ENCODE peak calls at places on chromosomes 12 and 14, in four cellular contexts. R is adipocyte, P is fibroblast of lung, B is spleen. N is an unnamed sample. For H3K9me3, the result is how much of the 10 kb centered on the place peaks cover.

GRCh38 chr14:22982477-22983245 is at the start of gene AJUBA:
- DNase-seq in R (peak), P (peak), B (peak), N (peak)

GRCh38 chr14:44935155-44935554 is 26.6 kb downstream of the KLHL28 start:
- DNase-seq in R (no peak), P (no peak), B (no peak), N (no peak)

GRCh38 chr14:70905316-70905715 is 1.9 kb upstream of the PCNX1 start:
- DNase-seq in R (peak), P (no peak), B (no peak), N (no peak)

GRCh38 chr14:77203611-77204456 is 22.2 kb downstream of the TMEM63C start:
- DNase-seq in R (peak), B (no peak), P (no peak), N (no peak)

GRCh38 chr14:72652179-72652578 is 241.7 kb downstream of the DPF3 start:
- DNase-seq in R (no peak), B (no peak), P (peak), N (peak)

GRCh38 chr12:95582230-95583058 is 31.2 kb upstream of the USP44 start:
- DNase-seq in R (peak), P (peak), B (no peak), N (peak)

GRCh38 chr12:41034686-41035085 is 153.4 kb upstream of the PDZRN4 start:
- DNase-seq in R (peak), P (peak), B (no peak), N (no peak)

GRCh38 chr14:67428501-67429031 is 16.6 kb upstream of the PLEK2 start:
- DNase-seq in B (no peak), R (peak), P (peak), N (peak)

GRCh38 chr14:64763801-64764511 is 59.7 kb downstream of the PLEKHG3 start:
- DNase-seq in P (peak), B (peak), R (peak), N (peak)

GRCh38 chr14:94557327-94557726 is 3.9 kb upstream of the SERPINA4 start:
- DNase-seq in P (no peak), B (no peak), R (no peak), N (no peak)

GRCh38 chr12:99087278-99087677 is 442.2 kb downstream of the APAF1 start:
- DNase-seq in P (no peak), R (peak), B (no peak), N (peak)

GRCh38 chr14:104547998-104548700 is 31.4 kb upstream of the C14orf180 start:
- DNase-seq in B (peak), R (no peak), P (no peak), N (no peak)

GRCh38 chr14:78154827-78155226 is 15.3 kb upstream of the NRXN3 start:
- DNase-seq in R (no peak), B (no peak), P (peak), N (no peak)

GRCh38 chr14:38278035-38278434 is 22.1 kb upstream of the CLEC14A start:
- DNase-seq in R (no peak), B (no peak), P (no peak), N (no peak)

GRCh38 chr12:1173806-1174617 is 183.0 kb downstream of the ERC1 start:
- DNase-seq in B (no peak), P (no peak), R (no peak), N (no peak)

GRCh38 chr14:75013290-75013689 is 10.6 kb downstream of the EIF2B2 start:
- DNase-seq in R (no peak), B (no peak), P (no peak), N (no peak)

GRCh38 chr14:26276757-26277156 is 321.1 kb downstream of the NOVA1 start:
- DNase-seq in P (no peak), R (no peak), B (no peak), N (no peak)

GRCh38 chr12:47988073-47989022 is 15.9 kb downstream of the COL2A1 start:
- DNase-seq in B (peak), P (peak), R (peak), N (peak)

GRCh38 chr12:115199831-115200230 is 515.9 kb upstream of the TBX3 start:
- DNase-seq in B (no peak), R (peak), P (peak), N (peak)

GRCh38 chr14:52844262-52845060 is 53.1 kb upstream of the GNPNAT1 start:
- DNase-seq in B (no peak), R (no peak), P (no peak), N (peak)

GRCh38 chr14:64115401-64115800 is 178.8 kb downstream of the ESR2 start:
- DNase-seq in P (no peak), B (no peak), R (no peak), N (no peak)

GRCh38 chr14:31122098-31122611 is 85.4 kb downstream of the HECTD1 start:
- DNase-seq in R (no peak), B (no peak), P (peak), N (peak)

GRCh38 chr14:74257078-74257987 is 18.1 kb downstream of the VSX2 start:
- DNase-seq in P (no peak), R (peak), B (peak), N (peak)

GRCh38 chr14:95686935-95687334 is 709 bp downstream of the TCL1B start:
- DNase-seq in B (no peak), R (no peak), P (no peak), N (no peak)

GRCh38 chr14:55600784-55601561 is 21.0 kb downstream of the KTN1 start:
- DNase-seq in P (peak), R (peak), B (no peak), N (peak)

GRCh38 chr12:110619534-110619953 is 5.6 kb downstream of the TCTN1 start:
- DNase-seq in P (no peak), R (no peak), B (no peak), N (peak)

GRCh38 chr14:45252356-45253069 is 489 bp downstream of the MIS18BP1 start:
- DNase-seq in B (peak), P (peak), R (peak), N (peak)

GRCh38 chr12:93722757-93723567 is 45.8 kb downstream of the CRADD start:
- DNase-seq in B (no peak), P (peak), R (no peak), N (peak)

GRCh38 chr14:105890474-105891220 is 364.3 kb downstream of the TMEM121 start:
- DNase-seq in B (peak), P (no peak), R (no peak), N (no peak)

GRCh38 chr14:105888151-105888550 is 361.8 kb downstream of the TMEM121 start:
- DNase-seq in B (peak), P (no peak), R (no peak), N (no peak)

GRCh38 chr14:105888784-105889665 is 362.6 kb downstream of the TMEM121 start:
- DNase-seq in P (no peak), B (peak), R (no peak), N (no peak)

GRCh38 chr14:105891221-105891602 is 364.8 kb downstream of the TMEM121 start:
- DNase-seq in B (peak), P (no peak), R (no peak), N (no peak)

DNA sequence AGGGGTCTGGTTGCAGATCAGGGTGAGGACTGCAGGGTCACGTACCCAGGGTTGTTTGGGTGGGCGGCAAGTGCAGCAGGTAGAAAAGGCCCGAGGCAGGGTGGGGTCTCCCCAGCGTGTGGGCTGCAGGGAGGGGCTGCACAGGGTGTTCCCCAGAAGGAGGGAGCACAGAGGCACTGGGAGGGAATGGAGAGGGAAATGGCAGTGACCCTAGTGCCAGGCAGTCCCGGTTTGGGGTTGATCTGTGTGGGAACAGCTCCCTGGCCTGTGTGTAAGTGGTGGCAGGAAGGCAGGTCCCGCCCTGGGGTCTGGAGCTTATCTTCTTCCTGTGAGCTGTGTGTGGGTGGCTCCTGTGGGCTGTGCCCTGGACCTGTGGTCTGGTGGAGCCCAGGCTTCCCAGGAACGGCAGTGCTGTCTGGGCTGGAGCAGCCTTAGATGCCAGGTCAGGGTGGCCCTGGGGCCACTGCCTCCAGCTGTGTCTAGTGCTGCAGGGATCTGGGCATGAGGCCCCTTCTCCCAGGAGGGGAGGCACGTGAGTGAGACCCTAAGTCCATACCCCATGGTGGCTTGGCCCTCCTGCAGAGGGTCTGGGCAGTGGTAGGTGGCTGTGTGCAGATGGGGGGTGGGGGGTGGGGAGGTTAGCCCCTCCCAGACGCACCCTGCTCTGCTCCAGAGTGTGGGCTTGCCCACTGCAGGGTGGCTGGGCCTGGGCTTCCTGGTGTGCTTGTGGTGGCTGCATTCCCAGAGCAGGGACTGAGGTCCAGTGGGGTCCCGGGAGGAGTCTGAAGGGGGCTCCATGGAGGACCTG is 363.5 kb downstream of the TMEM121 start:
- DNase-seq in R (no peak), B (peak), P (no peak), N (no peak)
- H3K9me3 ChIP-seq in R (under half), B (under half), P (under half), N (under half)

GRCh38 chr12:131024721-131025120 is 71.0 kb downstream of the ADGRD1 start:
- DNase-seq in P (no peak), B (no peak), R (no peak), N (no peak)
- H3K9me3 ChIP-seq in P (under half), B (under half), R (under half), N (under half)

GRCh38 chr12:6830286-6830892 is 2.2 kb downstream of the P3H3 start:
- DNase-seq in B (peak), R (no peak), P (no peak), N (no peak)

GRCh38 chr12:6833189-6833890 is 5.1 kb downstream of the P3H3 start:
- DNase-seq in R (no peak), P (no peak), B (no peak), N (peak)

GRCh38 chr12:6831450-6831995 is 3.3 kb downstream of the P3H3 start:
- DNase-seq in P (no peak), B (no peak), R (no peak), N (no peak)

GRCh38 chr12:6831021-6831420 is 2.8 kb downstream of the P3H3 start:
- DNase-seq in P (no peak), R (no peak), B (no peak), N (no peak)

DNA sequence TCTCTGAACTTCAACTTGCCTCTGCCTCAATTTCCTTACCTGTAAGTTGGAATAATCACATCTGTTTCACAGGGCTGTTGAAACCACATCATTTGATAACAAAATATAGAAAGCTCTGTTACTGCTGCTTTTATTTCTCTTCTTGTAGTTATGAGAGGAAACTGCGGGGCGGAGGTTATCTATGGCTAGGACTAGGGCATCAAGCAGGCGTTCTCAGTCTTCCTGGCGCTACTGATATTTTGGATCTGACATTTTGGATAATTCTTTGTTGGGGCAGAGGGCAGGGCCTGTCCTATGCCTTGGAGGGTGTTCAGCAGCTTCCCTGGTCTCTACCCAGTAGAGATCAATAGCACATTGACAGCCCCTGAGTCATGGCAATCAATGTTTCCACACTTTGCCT is 3.9 kb downstream of the P3H3 start:
- DNase-seq in R (no peak), P (no peak), B (no peak), N (no peak)
- H3K9me3 ChIP-seq in R (under half), P (under half), B (under half), N (under half)

GRCh38 chr12:52533686-52534470 is 13.7 kb upstream of the KRT5 start:
- DNase-seq in R (no peak), B (peak), P (no peak), N (no peak)
- H3K9me3 ChIP-seq in R (under half), B (under half), P (under half), N (under half)

GRCh38 chr12:67921286-67921685 is 68.0 kb upstream of the IFNG-AS1 start:
- DNase-seq in B (no peak), P (peak), R (no peak), N (no peak)

GRCh38 chr12:67918441-67918840 is 70.8 kb upstream of the IFNG-AS1 start:
- DNase-seq in B (no peak), R (no peak), P (no peak), N (no peak)

GRCh38 chr12:67917811-67918210 is 71.4 kb upstream of the IFNG-AS1 start:
- DNase-seq in R (no peak), B (no peak), P (no peak), N (no peak)

GRCh38 chr12:67920432-67920831 is 68.8 kb upstream of the IFNG-AS1 start:
- DNase-seq in B (no peak), R (no peak), P (peak), N (peak)

DNA sequence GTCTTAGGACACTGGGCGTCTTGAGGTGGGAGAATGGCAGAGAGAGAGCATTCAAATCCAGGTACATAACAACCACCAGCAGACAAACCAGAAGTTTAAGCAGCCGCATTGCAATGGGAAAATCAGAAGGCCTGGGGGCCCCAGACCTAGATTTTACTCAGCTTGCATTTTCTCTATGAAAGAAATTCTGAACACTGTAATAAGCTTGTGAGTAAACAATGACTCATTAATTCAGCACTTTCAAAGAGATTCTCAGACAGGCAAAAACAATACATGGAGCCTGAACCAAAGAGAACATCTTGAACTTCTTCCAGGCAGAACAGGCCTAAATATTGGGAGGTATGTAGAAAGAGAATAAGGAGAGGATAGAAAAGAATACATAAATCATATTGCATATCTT is 69.8 kb upstream of the IFNG-AS1 start:
- DNase-seq in P (peak), B (no peak), R (peak), N (peak)
- H3K9me3 ChIP-seq in P (under half), B (under half), R (under half), N (under half)

GRCh38 chr12:37541356-37541755 is 775.2 kb upstream of the ALG10B start:
- DNase-seq in B (no peak), R (no peak), P (no peak), N (no peak)

GRCh38 chr12:37545759-37546158 is 770.8 kb upstream of the ALG10B start:
- DNase-seq in B (no peak), R (no peak), P (no peak), N (no peak)

GRCh38 chr12:37546206-37546605 is 770.4 kb upstream of the ALG10B start:
- DNase-seq in B (no peak), P (no peak), R (no peak), N (no peak)

GRCh38 chr12:37543131-37543965 is 773.2 kb upstream of the ALG10B start:
- DNase-seq in R (no peak), B (no peak), P (no peak), N (no peak)

GRCh38 chr12:37543966-37544668 is 772.5 kb upstream of the ALG10B start:
- DNase-seq in P (no peak), B (no peak), R (no peak), N (no peak)
- H3K9me3 ChIP-seq in P (under half), B (under half), R (under half), N (under half)

GRCh38 chr12:128966411-128966810 is 113.1 kb downstream of the GLT1D1 start:
- DNase-seq in R (no peak), P (no peak), B (no peak), N (no peak)
- H3K9me3 ChIP-seq in R (under half), P (under half), B (under half), N (under half)

GRCh38 chr12:132940071-132940719 is 15.9 kb downstream of the ZNF605 start:
- DNase-seq in R (no peak), B (no peak), P (no peak), N (no peak)
- H3K9me3 ChIP-seq in R (half or more), B (half or more), P (under half), N (under half)

GRCh38 chr14:99196310-99196650 is 75.7 kb downstream of the BCL11B start:
- DNase-seq in P (no peak), B (peak), R (no peak), N (no peak)

GRCh38 chr14:99200654-99201005 is 71.4 kb downstream of the BCL11B start:
- DNase-seq in B (no peak), P (no peak), R (no peak), N (no peak)

GRCh38 chr14:99201351-99202073 is 70.5 kb downstream of the BCL11B start:
- DNase-seq in B (no peak), P (no peak), R (no peak), N (no peak)

GRCh38 chr14:99199854-99200653 is 71.9 kb downstream of the BCL11B start:
- DNase-seq in P (no peak), R (no peak), B (no peak), N (peak)

GRCh38 chr14:99198746-99199145 is 73.3 kb downstream of the BCL11B start:
- DNase-seq in R (no peak), B (no peak), P (no peak), N (no peak)
- H3K9me3 ChIP-seq in R (under half), B (under half), P (under half), N (under half)

N was measured in GM23248.